ENCODE peak calls at places on chromosome 9, in ten cellular contexts. X is nephron progenitor cell, D is IMR-90, S is fibroblast of villous mesenchyme, B is ovary, H is NB4, K is GM10248, I is foreskin fibroblast, R is testis, T is A549. L is an unnamed sample.

GRCh38 chr9:133371261-133371711 is 4.6 kb downstream of the SURF4 start:
- DNase-seq in B (no peak), T (no peak), S (no peak), X (no peak), I (no peak), H (peak), D (no peak), K (no peak), R (no peak), L (no peak)

GRCh38 chr9:85941617-85941930 is 628 bp downstream of the NAA35 start:
- DNase-seq in R (no peak), H (no peak), K (no peak), X (no peak), B (no peak), S (no peak), I (no peak), D (no peak), T (no peak), L (peak)

GRCh38 chr9:113913426-113914195 is 37.5 kb downstream of the ZNF618 start:
- DNase-seq in S (no peak), H (no peak), D (peak), B (no peak), I (no peak), K (no peak), T (no peak), R (no peak), X (no peak), L (peak)

GRCh38 chr9:126985870-126986498 is 71.4 kb downstream of the RALGPS1 start:
- DNase-seq in D (peak), S (peak), K (peak), R (peak), H (peak), T (peak), B (no peak), I (peak), X (no peak), L (peak)

GRCh38 chr9:29773676-29774075 is 2200.4 kb upstream of the C9orf72 start:
- DNase-seq in T (no peak), X (no peak), K (no peak), S (no peak), B (no peak), R (no peak), I (no peak), H (peak), D (no peak), L (no peak)

GRCh38 chr9:129685220-129685932 is 19.9 kb downstream of the PRRX2 start:
- DNase-seq in X (no peak), T (peak), B (no peak), S (no peak), K (no peak), D (peak), I (no peak), H (no peak), R (no peak), L (no peak)

GRCh38 chr9:84823426-84824271 is 154.1 kb downstream of the NTRK2 start:
- DNase-seq in H (no peak), R (peak), D (no peak), T (peak), S (no peak), I (no peak), X (no peak), K (peak), B (no peak), L (peak)

GRCh38 chr9:21810388-21810787 is 8.0 kb downstream of the MTAP start:
- DNase-seq in I (no peak), D (peak), X (no peak), T (no peak), R (no peak), K (no peak), H (no peak), S (no peak), B (no peak), L (no peak)

GRCh38 chr9:117074782-117075510 is 339.9 kb downstream of the ASTN2 start:
- DNase-seq in D (no peak), B (no peak), S (no peak), T (no peak), R (no peak), H (no peak), K (no peak), X (peak), I (no peak), L (no peak)

GRCh38 chr9:93456022-93456421 is 2.6 kb upstream of the FAM120AOS start:
- DNase-seq in K (no peak), X (no peak), B (no peak), H (no peak), I (no peak), R (no peak), T (no peak), D (peak), S (no peak), L (no peak)

GRCh38 chr9:71368157-71368556 is 246.7 kb upstream of the TRPM3 start:
- DNase-seq in R (no peak), H (no peak), X (no peak), S (no peak), K (no peak), T (no peak), D (no peak), B (no peak), I (no peak), L (no peak)

GRCh38 chr9:114002271-114002985 is 75.7 kb downstream of the AMBP start:
- DNase-seq in I (no peak), H (no peak), R (peak), T (no peak), K (no peak), B (peak), S (no peak), D (no peak), X (no peak), L (no peak)

GRCh38 chr9:114735732-114736131 is 53.7 kb upstream of the TEX48 start:
- DNase-seq in R (no peak), T (no peak), X (no peak), I (peak), K (no peak), S (peak), H (no peak), B (no peak), D (no peak), L (peak)

GRCh38 chr9:82038897-82039296 is 50.3 kb downstream of the SPATA31D1 start:
- DNase-seq in B (no peak), K (no peak), R (no peak), H (no peak), I (no peak), D (no peak), T (no peak), S (no peak), X (no peak), L (no peak)

GRCh38 chr9:6415266-6415665 is 2.3 kb downstream of the UHRF2 start:
- DNase-seq in H (peak), D (no peak), I (no peak), T (no peak), X (no peak), R (no peak), S (no peak), K (no peak), B (no peak), L (no peak)

GRCh38 chr9:82539126-82539525 is 523.8 kb downstream of the RASEF start:
- DNase-seq in H (no peak), D (no peak), B (no peak), T (no peak), S (no peak), I (no peak), R (no peak), X (no peak), K (no peak), L (no peak)

GRCh38 chr9:130943780-130944179 is 4.7 kb upstream of the FIBCD1 start:
- DNase-seq in S (no peak), D (no peak), T (no peak), B (no peak), K (no peak), I (no peak), R (no peak), H (no peak), X (no peak), L (no peak)

GRCh38 chr9:85900504-85901201 is 40.3 kb upstream of the NAA35 start:
- DNase-seq in H (peak), D (peak), S (peak), R (peak), X (peak), I (peak), K (peak), T (peak), B (no peak), L (peak)

GRCh38 chr9:19149230-19149629 is 21.9 kb upstream of the PLIN2 start:
- DNase-seq in I (peak), T (no peak), D (peak), R (no peak), X (no peak), S (peak), K (no peak), B (no peak), H (no peak), L (no peak)

GRCh38 chr9:124780757-124781151 is 3.8 kb downstream of the OLFML2A start:
- DNase-seq in B (no peak), R (no peak), X (no peak), I (no peak), K (no peak), T (no peak), H (no peak), S (no peak), D (no peak), L (no peak)

GRCh38 chr9:112072721-112073553 is 102.2 kb downstream of the SUSD1 start:
- DNase-seq in T (peak), X (no peak), I (peak), R (no peak), D (peak), B (no peak), H (no peak), S (peak), K (no peak), L (peak)

GRCh38 chr9:134569626-134570025 is 72.0 kb upstream of the COL5A1 start:
- DNase-seq in D (no peak), B (no peak), T (no peak), I (no peak), X (no peak), R (peak), H (no peak), K (no peak), S (no peak), L (no peak)

GRCh38 chr9:130815242-130815808 is 19.7 kb upstream of the ABL1 start:
- DNase-seq in T (no peak), R (no peak), K (no peak), X (no peak), H (no peak), S (no peak), I (no peak), B (no peak), D (no peak), L (no peak)

GRCh38 chr9:6759114-6759977 is 1.6 kb downstream of the KDM4C start:
- DNase-seq in B (no peak), T (peak), S (peak), D (peak), X (no peak), H (peak), R (peak), K (peak), I (peak), L (peak)

GRCh38 chr9:128108784-128109709 is 18.5 kb downstream of the PTGES2 start:
- DNase-seq in H (no peak), D (no peak), S (no peak), B (no peak), R (no peak), I (no peak), X (no peak), T (no peak), K (no peak), L (no peak)

GRCh38 chr9:105818903-105819302 is 124.6 kb downstream of the TMEM38B start:
- DNase-seq in K (no peak), R (no peak), S (no peak), B (no peak), D (no peak), X (no peak), H (no peak), T (no peak), I (no peak), L (no peak)

GRCh38 chr9:113620377-113621161 is 157.0 kb downstream of the RGS3 start:
- DNase-seq in K (no peak), S (peak), T (peak), X (peak), D (peak), I (peak), B (peak), H (no peak), R (peak), L (peak)

GRCh38 chr9:86987900-86988299 is 40.6 kb upstream of the GAS1 start:
- DNase-seq in X (no peak), S (no peak), R (no peak), I (no peak), T (no peak), K (no peak), H (no peak), B (no peak), D (no peak), L (no peak)

GRCh38 chr9:133813749-133814585 is 75.8 kb upstream of the SARDH start:
- DNase-seq in H (no peak), T (no peak), D (peak), K (no peak), S (peak), B (no peak), I (no peak), X (no peak), R (no peak), L (no peak)

GRCh38 chr9:108967916-108968315 is 33.7 kb downstream of the ABITRAM start:
- DNase-seq in I (no peak), K (no peak), D (no peak), R (no peak), B (no peak), X (no peak), H (no peak), T (no peak), S (no peak), L (no peak)

GRCh38 chr9:38434833-38435232 is 10.6 kb upstream of the IGFBPL1 start:
- DNase-seq in K (no peak), B (no peak), I (no peak), T (no peak), H (no peak), D (no peak), R (no peak), X (no peak), S (no peak), L (no peak)

GRCh38 chr9:136146126-136147037 is 27.7 kb upstream of the TMEM250 start:
- DNase-seq in I (no peak), K (no peak), X (no peak), H (no peak), B (no peak), R (no peak), T (no peak), D (no peak), S (no peak), L (no peak)

GRCh38 chr9:114799441-114799840 is 6.4 kb downstream of the TNFSF15 start:
- DNase-seq in R (no peak), T (peak), X (peak), H (no peak), I (no peak), K (no peak), B (no peak), S (peak), D (no peak), L (no peak)

GRCh38 chr9:96209407-96210031 is 92.5 kb downstream of the HSD17B3 start:
- DNase-seq in R (peak), D (peak), S (peak), X (no peak), T (peak), B (no peak), I (peak), K (no peak), H (no peak), L (peak)

GRCh38 chr9:121599186-121599871 is 52.1 kb upstream of the DAB2IP start:
- DNase-seq in H (peak), D (peak), X (peak), K (no peak), R (peak), T (peak), B (peak), S (no peak), I (no peak), L (peak)

DNA sequence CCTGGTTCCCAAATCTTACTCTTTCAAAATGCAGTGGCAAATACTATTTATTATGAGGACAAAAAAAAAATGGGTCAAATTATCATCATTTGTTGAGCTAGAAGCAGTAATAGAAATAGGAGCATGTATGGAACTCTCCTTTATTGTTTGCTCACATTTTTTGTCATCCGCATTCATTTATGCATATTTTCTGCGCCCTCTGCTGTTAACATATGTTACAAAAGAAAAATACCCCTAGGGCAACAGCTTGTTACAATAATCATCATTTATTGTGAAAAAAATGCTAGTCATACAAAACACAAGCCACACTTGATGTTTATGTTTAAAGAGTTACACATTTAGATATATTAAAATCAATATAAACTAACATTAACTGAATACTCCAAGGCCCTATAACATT is 328.2 kb downstream of the TUSC1 start:
- DNase-seq in S (no peak), R (no peak), B (no peak), X (no peak), I (no peak), D (no peak), K (no peak), T (peak), H (peak), L (no peak)
- TF ChIP-seq CTCF in S (no peak), R (no peak), B (no peak), X (no peak), I (no peak), D (no peak), K (no peak), T (no peak), H (no peak), L (no peak)

GRCh38 chr9:72588336-72588735 is 66.9 kb downstream of the TMC1 start:
- DNase-seq in I (no peak), S (no peak), B (no peak), X (no peak), K (no peak), T (no peak), H (no peak), R (no peak), D (peak), L (peak)

GRCh38 chr9:72589684-72590555 is 68.5 kb downstream of the TMC1 start:
- DNase-seq in B (no peak), T (no peak), H (peak), X (no peak), D (peak), I (no peak), R (no peak), S (no peak), K (no peak), L (peak)

GRCh38 chr9:72583370-72583769 is 62.0 kb downstream of the TMC1 start:
- DNase-seq in H (no peak), S (no peak), D (no peak), K (no peak), T (no peak), R (no peak), I (no peak), X (no peak), B (no peak), L (peak)

GRCh38 chr9:72586388-72587160 is 65.2 kb downstream of the TMC1 start:
- DNase-seq in T (peak), H (peak), I (peak), K (no peak), R (no peak), B (no peak), X (no peak), D (peak), S (peak), L (peak)

GRCh38 chr9:72585737-72586136 is 64.3 kb downstream of the TMC1 start:
- DNase-seq in I (peak), T (peak), S (peak), X (no peak), K (no peak), D (peak), B (no peak), H (peak), R (no peak), L (peak)
- TF ChIP-seq CTCF in I (no peak), T (no peak), S (no peak), X (no peak), K (no peak), D (no peak), B (no peak), H (no peak), R (no peak), L (no peak)

GRCh38 chr9:88497224-88497623 is 37.8 kb upstream of the NXNL2 start:
- DNase-seq in R (no peak), S (no peak), T (no peak), H (no peak), B (no peak), D (no peak), I (no peak), K (no peak), X (no peak), L (no peak)
- TF ChIP-seq CTCF in R (no peak), S (no peak), T (no peak), H (no peak), B (no peak), D (no peak), I (no peak), K (no peak), X (no peak), L (no peak)

GRCh38 chr9:70318002-70318401 is 59.2 kb downstream of the SMC5 start:
- DNase-seq in H (no peak), B (no peak), T (peak), D (no peak), R (no peak), K (no peak), I (no peak), X (no peak), S (no peak), L (no peak)
- TF ChIP-seq CTCF in H (no peak), B (no peak), T (no peak), D (no peak), R (no peak), K (no peak), I (no peak), X (peak), S (no peak), L (peak)

DNA sequence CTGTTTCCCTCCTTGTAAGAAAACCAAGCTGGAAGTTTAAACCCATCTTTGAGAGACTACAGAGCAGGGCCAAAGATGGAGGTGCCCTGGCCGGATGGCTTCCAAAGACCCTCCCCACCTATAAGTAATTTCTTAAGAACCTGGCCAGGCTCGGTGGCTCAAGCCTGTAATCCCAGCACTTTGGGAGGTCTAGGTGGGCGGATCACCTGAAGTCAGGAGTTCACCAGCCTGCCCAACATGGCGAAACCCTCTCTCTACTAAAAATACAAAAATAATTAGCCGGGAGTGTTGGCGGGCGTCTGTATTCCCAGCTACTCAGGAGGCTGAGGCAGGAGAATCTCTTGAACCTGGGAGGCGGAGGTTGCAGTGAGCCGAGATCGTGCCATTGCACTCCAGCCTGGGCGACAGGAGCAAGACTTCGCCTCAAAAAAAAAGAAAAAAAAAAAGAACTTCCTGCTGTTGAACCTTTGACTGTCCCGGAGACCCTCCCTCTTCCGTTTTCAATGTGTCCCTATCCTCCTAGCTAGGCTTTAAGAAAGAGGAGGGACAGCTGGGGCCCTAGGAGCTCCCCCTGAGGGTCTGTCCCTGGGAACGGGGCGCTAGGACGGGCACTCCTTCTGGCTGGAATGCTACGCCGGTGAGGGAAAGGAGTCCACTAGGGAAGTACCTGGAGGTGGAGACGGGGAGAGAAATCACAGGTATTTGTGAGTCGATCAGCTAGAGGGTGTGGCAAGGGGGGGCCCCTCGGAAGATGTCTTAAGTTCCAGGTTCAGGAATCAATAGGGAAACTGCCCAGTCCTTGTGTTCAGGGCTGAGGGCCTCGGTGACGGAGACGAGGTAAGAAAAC is 4.8 kb downstream of the SIT1 start:
- DNase-seq in B (no peak), S (peak), H (peak), X (peak), K (peak), D (no peak), R (peak), I (peak), T (no peak), L (no peak)
- TF ChIP-seq CTCF in B (no peak), S (no peak), H (no peak), X (no peak), K (no peak), D (no peak), R (no peak), I (no peak), T (no peak), L (peak)